ENCODE peak calls at places on chromosomes 3 and 15, in six cellular contexts. One of them, this sample, is unnamed.

GRCh38 chr15:47431501-47431900 is 285.8 kb upstream of the SEMA6D start:
- DNase-seq in AG04450: peak; percentile 62
- DNase-seq in esophagus squamous epithelium: no peak
- DNase-seq in lower lobe of right lung: no peak
- DNase-seq in hepatocyte: no peak
- DNase-seq in AG04449: peak; percentile 86
- DNase-seq in this sample: peak; percentile 80

GRCh38 chr3:193452338-193452737 is 73.8 kb upstream of the ATP13A5 start:
- DNase-seq in AG04449: no peak
- DNase-seq in AG04450: no peak
- DNase-seq in hepatocyte: no peak
- DNase-seq in esophagus squamous epithelium: no peak
- DNase-seq in lower lobe of right lung: no peak
- DNase-seq in this sample: no peak

GRCh38 chr15:43881944-43882343 is 55.1 kb downstream of the WDR76 start:
- DNase-seq in esophagus squamous epithelium: no peak
- DNase-seq in hepatocyte: no peak
- DNase-seq in lower lobe of right lung: no peak
- DNase-seq in AG04449: no peak
- DNase-seq in AG04450: no peak
- DNase-seq in this sample: no peak

GRCh38 chr3:149736180-149737100 is 15.8 kb downstream of the COMMD2 start:
- DNase-seq in AG04450: no peak
- DNase-seq in AG04449: peak; percentile 17
- DNase-seq in hepatocyte: no peak
- DNase-seq in esophagus squamous epithelium: no peak
- DNase-seq in lower lobe of right lung: no peak
- DNase-seq in this sample: peak; percentile 67

GRCh38 chr3:105274536-105274935 is 92.2 kb upstream of the ALCAM start:
- DNase-seq in AG04449: no peak
- DNase-seq in hepatocyte: no peak
- DNase-seq in lower lobe of right lung: no peak
- DNase-seq in esophagus squamous epithelium: no peak
- DNase-seq in AG04450: no peak
- DNase-seq in this sample: no peak

GRCh38 chr3:181613813-181614212 is 97.9 kb upstream of the SOX2 start:
- DNase-seq in AG04449: no peak
- DNase-seq in hepatocyte: no peak
- DNase-seq in lower lobe of right lung: no peak
- DNase-seq in AG04450: no peak
- DNase-seq in esophagus squamous epithelium: no peak
- DNase-seq in this sample: no peak

GRCh38 chr15:97984157-97984556 is 23.7 kb downstream of the ARRDC4 start:
- DNase-seq in hepatocyte: no peak
- DNase-seq in AG04449: no peak
- DNase-seq in esophagus squamous epithelium: no peak
- DNase-seq in AG04450: no peak
- DNase-seq in lower lobe of right lung: no peak
- DNase-seq in this sample: peak; percentile 70

GRCh38 chr3:56775931-56776461 is 25.8 kb downstream of the ARHGEF3 start:
- DNase-seq in esophagus squamous epithelium: no peak
- DNase-seq in lower lobe of right lung: no peak
- DNase-seq in AG04450: no peak
- DNase-seq in AG04449: no peak
- DNase-seq in hepatocyte: no peak
- DNase-seq in this sample: peak; percentile 37

GRCh38 chr15:39553947-39554731 is 26.7 kb upstream of the THBS1 start:
- DNase-seq in esophagus squamous epithelium: no peak
- DNase-seq in lower lobe of right lung: no peak
- DNase-seq in AG04449: no peak
- DNase-seq in hepatocyte: no peak
- DNase-seq in AG04450: no peak
- DNase-seq in this sample: no peak

GRCh38 chr15:62749445-62749844 is 293.1 kb upstream of the TPM1 start:
- DNase-seq in lower lobe of right lung: no peak
- DNase-seq in esophagus squamous epithelium: no peak
- DNase-seq in AG04450: no peak
- DNase-seq in AG04449: no peak
- DNase-seq in hepatocyte: no peak
- DNase-seq in this sample: no peak

GRCh38 chr15:38961886-38962285 is 397.3 kb upstream of the RASGRP1 start:
- DNase-seq in esophagus squamous epithelium: no peak
- DNase-seq in AG04450: no peak
- DNase-seq in hepatocyte: no peak
- DNase-seq in lower lobe of right lung: no peak
- DNase-seq in AG04449: no peak
- DNase-seq in this sample: peak; percentile 74

GRCh38 chr3:188749010-188749617 is 422.7 kb upstream of the TPRG1 start:
- DNase-seq in AG04449: no peak
- DNase-seq in esophagus squamous epithelium: no peak
- DNase-seq in hepatocyte: no peak
- DNase-seq in AG04450: no peak
- DNase-seq in lower lobe of right lung: no peak
- DNase-seq in this sample: no peak
- TF ChIP-seq CTCF in AG04449: no peak
- TF ChIP-seq CTCF in esophagus squamous epithelium: peak; percentile 40
- TF ChIP-seq CTCF in hepatocyte: peak; percentile 27
- TF ChIP-seq CTCF in AG04450: peak; percentile 36
- TF ChIP-seq CTCF in lower lobe of right lung: peak; percentile 58
- TF ChIP-seq CTCF in this sample: peak; percentile 12

GRCh38 chr3:195012100-195012499 is 258.9 kb downstream of the XXYLT1 start:
- DNase-seq in AG04449: no peak
- DNase-seq in lower lobe of right lung: no peak
- DNase-seq in AG04450: no peak
- DNase-seq in esophagus squamous epithelium: no peak
- DNase-seq in hepatocyte: no peak
- DNase-seq in this sample: no peak
- H3K4me3 ChIP-seq in AG04449: no peak overlapping the region
- H3K4me3 ChIP-seq in lower lobe of right lung: no peak overlapping the region
- H3K4me3 ChIP-seq in AG04450: no peak overlapping the region
- H3K4me3 ChIP-seq in esophagus squamous epithelium: no peak overlapping the region
- H3K4me3 ChIP-seq in hepatocyte: no peak overlapping the region
- H3K4me3 ChIP-seq in this sample: no peak overlapping the region

GRCh38 chr3:9930804-9931418 is 2.7 kb upstream of the CRELD1 start:
- DNase-seq in hepatocyte: no peak
- DNase-seq in AG04449: no peak
- DNase-seq in esophagus squamous epithelium: no peak
- DNase-seq in AG04450: no peak
- DNase-seq in lower lobe of right lung: no peak
- DNase-seq in this sample: no peak
- TF ChIP-seq CTCF in hepatocyte: peak; percentile 25
- TF ChIP-seq CTCF in AG04449: no peak
- TF ChIP-seq CTCF in esophagus squamous epithelium: no peak
- TF ChIP-seq CTCF in AG04450: peak; percentile 5
- TF ChIP-seq CTCF in lower lobe of right lung: no peak
- TF ChIP-seq CTCF in this sample: no peak

GRCh38 chr15:30671309-30671708 is 45.4 kb downstream of the ARHGAP11B start:
- DNase-seq in hepatocyte: no peak
- DNase-seq in AG04449: no peak
- DNase-seq in AG04450: no peak
- DNase-seq in esophagus squamous epithelium: no peak
- DNase-seq in lower lobe of right lung: no peak
- DNase-seq in this sample: no peak
- H3K4me3 ChIP-seq in hepatocyte: no peak overlapping the region
- H3K4me3 ChIP-seq in AG04449: no peak overlapping the region
- H3K4me3 ChIP-seq in AG04450: no peak overlapping the region
- H3K4me3 ChIP-seq in esophagus squamous epithelium: no peak overlapping the region
- H3K4me3 ChIP-seq in lower lobe of right lung: no peak overlapping the region
- H3K4me3 ChIP-seq in this sample: no peak overlapping the region

GRCh38 chr15:64982472-64982871 is 7.2 kb downstream of the SPG21 start:
- DNase-seq in AG04449: no peak
- DNase-seq in hepatocyte: no peak
- DNase-seq in esophagus squamous epithelium: no peak
- DNase-seq in AG04450: no peak
- DNase-seq in lower lobe of right lung: no peak
- DNase-seq in this sample: peak; percentile 69

GRCh38 chr15:64975390-64975789 is 14.3 kb downstream of the SPG21 start:
- DNase-seq in AG04450: no peak
- DNase-seq in hepatocyte: no peak
- DNase-seq in AG04449: no peak
- DNase-seq in esophagus squamous epithelium: no peak
- DNase-seq in lower lobe of right lung: no peak
- DNase-seq in this sample: peak; percentile 73

GRCh38 chr15:64981812-64982431 is 7.8 kb downstream of the SPG21 start:
- DNase-seq in hepatocyte: peak; percentile 40
- DNase-seq in AG04449: no peak
- DNase-seq in esophagus squamous epithelium: no peak
- DNase-seq in AG04450: no peak
- DNase-seq in lower lobe of right lung: no peak
- DNase-seq in this sample: no peak

DNA sequence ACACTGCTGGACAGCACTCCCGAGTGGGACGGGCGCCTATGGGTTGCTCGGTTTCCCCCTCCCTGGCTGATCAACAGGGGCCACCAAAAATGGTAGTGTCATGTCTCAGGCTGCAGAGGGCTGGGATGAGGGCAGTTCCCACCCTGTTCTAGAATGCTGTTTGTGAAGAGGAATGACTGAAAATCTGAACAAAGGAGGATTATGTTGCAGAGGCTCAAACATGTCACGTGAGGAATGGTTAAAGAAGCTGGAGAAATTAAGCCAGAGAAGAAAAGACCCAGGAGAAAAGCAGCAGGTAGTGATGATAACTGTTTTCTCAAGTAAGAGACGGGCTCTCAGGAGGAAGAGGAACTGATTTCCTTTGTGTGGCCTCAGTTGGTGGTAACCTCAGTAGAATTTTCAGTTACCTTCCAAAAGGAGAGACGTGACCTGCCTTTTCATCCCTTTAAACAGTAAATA is 10.4 kb downstream of the SPG21 start:
- DNase-seq in esophagus squamous epithelium: no peak
- DNase-seq in hepatocyte: no peak
- DNase-seq in AG04449: no peak
- DNase-seq in AG04450: no peak
- DNase-seq in lower lobe of right lung: no peak
- DNase-seq in this sample: no peak
- TF ChIP-seq CTCF in esophagus squamous epithelium: no peak
- TF ChIP-seq CTCF in hepatocyte: no peak
- TF ChIP-seq CTCF in AG04449: no peak
- TF ChIP-seq CTCF in AG04450: no peak
- TF ChIP-seq CTCF in lower lobe of right lung: no peak
- TF ChIP-seq CTCF in this sample: no peak

GRCh38 chr15:90648137-90649070 is 68.7 kb upstream of the BLM start:
- DNase-seq in esophagus squamous epithelium: peak; percentile 19
- DNase-seq in AG04450: peak; percentile 42
- DNase-seq in hepatocyte: peak; percentile 83
- DNase-seq in lower lobe of right lung: peak; percentile 80
- DNase-seq in AG04449: no peak
- DNase-seq in this sample: peak; percentile 70
- H3K4me3 ChIP-seq in esophagus squamous epithelium: no peak overlapping the region
- H3K4me3 ChIP-seq in AG04450: no peak overlapping the region
- H3K4me3 ChIP-seq in hepatocyte: no peak overlapping the region
- H3K4me3 ChIP-seq in lower lobe of right lung: no peak overlapping the region
- H3K4me3 ChIP-seq in AG04449: no peak overlapping the region
- H3K4me3 ChIP-seq in this sample: no peak overlapping the region